ENCODE peak calls at places on chromosomes 13 and 19, in six cellular contexts. V, E, U, L, X and T are unnamed samples.

GRCh38 chr13:59300347-59301165 is 863.2 kb downstream of the DIAPH3 start:
- DNase-seq in X (no peak), U (no peak), L (no peak), E (no peak), V (no peak), T (no peak)

GRCh38 chr13:102333320-102334181 is 68.3 kb downstream of the FGF14 start:
- DNase-seq in U (no peak), L (no peak), E (no peak), X (no peak), V (no peak), T (no peak)

GRCh38 chr19:4650159-4650558 is 10.8 kb downstream of the TNFAIP8L1 start:
- DNase-seq in X (no peak), U (no peak), L (no peak), V (no peak), E (no peak), T (no peak)

GRCh38 chr13:75437582-75438318 is 44.2 kb downstream of the TBC1D4 start:
- DNase-seq in X (no peak), E (peak), U (no peak), L (peak), V (no peak), T (no peak)

GRCh38 chr19:13846533-13847032 is 30.4 kb upstream of the NANOS3 start:
- DNase-seq in L (peak), U (peak), V (peak), X (no peak), E (peak), T (peak)

GRCh38 chr19:2970201-2970838 is 7.0 kb upstream of the TLE6 start:
- DNase-seq in X (no peak), E (peak), V (no peak), U (no peak), L (no peak), T (no peak)

GRCh38 chr13:25905411-25906010 is 146.3 kb downstream of the SHISA2 start:
- DNase-seq in E (no peak), U (no peak), X (no peak), L (no peak), V (no peak), T (peak)

GRCh38 chr19:8662263-8662662 is 31.8 kb downstream of the NFILZ start:
- DNase-seq in U (no peak), X (no peak), L (no peak), E (no peak), V (no peak), T (no peak)

GRCh38 chr19:7926021-7926726 is at the start of gene CTXN1:
- DNase-seq in U (peak), L (no peak), V (no peak), E (peak), X (no peak), T (peak)

GRCh38 chr19:42313096-42313839 is at the start of gene TMEM145:
- DNase-seq in E (peak), L (peak), X (no peak), U (no peak), V (peak), T (peak)

GRCh38 chr19:28289294-28290063 is 923.5 kb downstream of the UQCRFS1 start:
- DNase-seq in L (no peak), U (no peak), X (no peak), V (no peak), E (no peak), T (no peak)

GRCh38 chr13:93305886-93306285 is 79.3 kb downstream of the GPC6 start:
- DNase-seq in X (no peak), V (no peak), U (no peak), L (peak), E (peak), T (peak)

GRCh38 chr13:44171151-44171550 is 202.5 kb upstream of the SERP2 start:
- DNase-seq in E (no peak), V (no peak), L (no peak), U (no peak), X (no peak), T (no peak)

GRCh38 chr19:1853295-1854031 is 5.2 kb upstream of the REXO1 start:
- DNase-seq in L (peak), U (peak), V (peak), X (no peak), E (peak), T (peak)

GRCh38 chr13:83355042-83355441 is 527.2 kb downstream of the SLITRK1 start:
- DNase-seq in V (no peak), U (no peak), X (no peak), L (no peak), E (no peak), T (no peak)

GRCh38 chr19:46782355-46783019 is 5.9 kb downstream of the SLC1A5 start:
- DNase-seq in L (no peak), V (no peak), E (no peak), X (no peak), U (no peak), T (no peak)

GRCh38 chr13:102317593-102317992 is 84.3 kb downstream of the FGF14 start:
- DNase-seq in V (no peak), L (peak), U (no peak), X (no peak), E (peak), T (no peak)

GRCh38 chr13:51844862-51845573 is at the start of gene TMEM272:
- DNase-seq in L (peak), V (no peak), E (peak), X (no peak), U (peak), T (peak)

GRCh38 chr19:30719189-30719990 is 347.2 kb downstream of the ZNF536 start:
- DNase-seq in V (no peak), L (no peak), X (no peak), U (no peak), E (peak), T (peak)

GRCh38 chr19:43820098-43820860 is 6.8 kb upstream of the ZNF283 start:
- DNase-seq in V (no peak), E (peak), U (no peak), L (peak), X (no peak), T (peak)

GRCh38 chr19:15196683-15197005 is 4.2 kb downstream of the NOTCH3 start:
- DNase-seq in V (no peak), U (no peak), E (no peak), X (no peak), L (no peak), T (no peak)

GRCh38 chr13:113076681-113077401 is 28.8 kb upstream of the F7 start:
- DNase-seq in X (no peak), E (no peak), U (no peak), V (no peak), L (no peak), T (no peak)

GRCh38 chr19:29662604-29663404 is 2.5 kb upstream of the PLEKHF1 start:
- DNase-seq in U (no peak), V (no peak), L (peak), E (peak), X (no peak), T (peak)

GRCh38 chr19:2761876-2762782 is 20.9 kb downstream of the SGTA start:
- DNase-seq in V (no peak), E (no peak), U (no peak), L (no peak), X (no peak), T (no peak)

GRCh38 chr13:44763604-44764311 is 187.6 kb upstream of the TSC22D1 start:
- DNase-seq in U (no peak), E (peak), X (no peak), V (no peak), L (no peak), T (no peak)